ENCODE peak calls at places on chromosome 9, in five cellular contexts. N is tibial nerve, J is K562, W is A549, U is transverse colon. D is an unnamed sample. For H3K4me1, the result is how much of the 10 kb centered on the place peaks cover.

GRCh38 chr9:130213898-130214761 is 41.9 kb downstream of the NCS1 start:
- DNase-seq in N (no peak), J (peak), W (no peak), U (no peak), D (no peak)

GRCh38 chr9:13857521-13857920 is 456.4 kb downstream of the NFIB start:
- DNase-seq in N (no peak), J (no peak), W (no peak), U (no peak), D (no peak)

GRCh38 chr9:4566806-4567205 is 76.5 kb downstream of the SLC1A1 start:
- DNase-seq in N (no peak), J (no peak), W (no peak), U (no peak), D (no peak)

GRCh38 chr9:105901514-105902109 is 207.3 kb downstream of the TMEM38B start:
- DNase-seq in N (no peak), J (peak), W (peak), U (no peak), D (peak)

GRCh38 chr9:70868044-70868443 is 253.4 kb downstream of the TRPM3 start:
- DNase-seq in N (no peak), J (no peak), W (no peak), U (no peak), D (no peak)

GRCh38 chr9:128124873-128125574 is 2.5 kb downstream of the PTGES2 start:
- DNase-seq in N (peak), J (peak), W (peak), U (peak), D (peak)

GRCh38 chr9:7879551-7880245 is 80.1 kb upstream of the DMAC1 start:
- DNase-seq in N (no peak), J (no peak), W (no peak), U (no peak), D (no peak)

GRCh38 chr9:27194401-27195091 is 85.5 kb downstream of the TEK start:
- DNase-seq in N (no peak), J (no peak), W (peak), U (no peak), D (no peak)

GRCh38 chr9:118829334-118829733 is 539.9 kb downstream of the BRINP1 start:
- DNase-seq in N (no peak), J (no peak), W (no peak), U (no peak), D (no peak)

GRCh38 chr9:16458696-16459420 is 411.6 kb downstream of the BNC2 start:
- DNase-seq in N (no peak), J (no peak), W (no peak), U (no peak), D (no peak)

GRCh38 chr9:113992994-113993393 is 85.1 kb downstream of the AMBP start:
- DNase-seq in N (no peak), J (no peak), W (no peak), U (no peak), D (no peak)

GRCh38 chr9:108921200-108921599 is 12.7 kb downstream of the ELP1 start:
- DNase-seq in N (no peak), J (no peak), W (no peak), U (no peak), D (no peak)

GRCh38 chr9:137453643-137454081 is 5.5 kb downstream of the NSMF start:
- DNase-seq in N (peak), J (peak), W (peak), U (peak), D (peak)

GRCh38 chr9:87766697-87767096 is 40.8 kb downstream of the CTSL start:
- DNase-seq in N (no peak), J (peak), W (no peak), U (no peak), D (no peak)

GRCh38 chr9:116713266-116713665 is 26.2 kb downstream of the TRIM32 start:
- DNase-seq in N (no peak), J (no peak), W (no peak), U (no peak), D (no peak)

GRCh38 chr9:136511670-136512592 is 29.1 kb upstream of the SEC16A start:
- DNase-seq in N (no peak), J (peak), W (no peak), U (no peak), D (peak)

GRCh38 chr9:114410910-114411309 is 23.1 kb upstream of the AKNA start:
- DNase-seq in N (no peak), J (no peak), W (no peak), U (no peak), D (no peak)

GRCh38 chr9:115135786-115136185 is 17.8 kb upstream of the TNC start:
- DNase-seq in N (no peak), J (no peak), W (no peak), U (no peak), D (no peak)

GRCh38 chr9:79759460-79759859 is 187.7 kb downstream of the TLE4 start:
- DNase-seq in N (no peak), J (no peak), W (no peak), U (no peak), D (no peak)

GRCh38 chr9:79757074-79757473 is 185.3 kb downstream of the TLE4 start:
- DNase-seq in N (no peak), J (no peak), W (no peak), U (no peak), D (no peak)

GRCh38 chr9:79757906-79758669 is 186.3 kb downstream of the TLE4 start:
- DNase-seq in N (no peak), J (no peak), W (no peak), U (no peak), D (no peak)

DNA sequence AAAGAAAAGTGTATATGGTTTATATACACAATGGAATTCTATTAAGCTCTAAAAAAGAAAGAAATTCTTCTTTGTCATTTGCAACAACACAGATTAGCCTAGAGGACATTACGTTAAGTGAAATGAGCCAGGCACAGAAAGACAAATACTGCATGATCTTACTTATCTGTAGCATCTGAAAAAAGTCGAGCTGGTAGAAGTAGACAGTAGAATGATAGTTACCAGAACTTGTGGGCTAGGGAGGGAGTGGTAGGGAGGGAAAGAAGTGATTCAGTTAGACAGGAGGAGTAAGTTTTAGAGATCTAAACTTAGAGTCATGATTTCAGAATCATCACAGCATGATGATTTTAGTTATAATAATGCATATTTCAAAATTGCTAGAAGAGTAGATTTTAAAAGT is 184.6 kb downstream of the TLE4 start:
- DNase-seq in N (no peak), J (no peak), W (no peak), U (no peak), D (no peak)
- TF ChIP-seq EP300 in N (no peak), J (no peak), W (no peak), U (no peak), D (no peak)

GRCh38 chr9:125648294-125648693 is 58.7 kb downstream of the MAPKAP1 start:
- DNase-seq in N (no peak), J (no peak), W (no peak), U (no peak), D (no peak)
- H3K4me1 ChIP-seq in N (under half), J (under half), W (under half), U (under half), D (under half)

DNA sequence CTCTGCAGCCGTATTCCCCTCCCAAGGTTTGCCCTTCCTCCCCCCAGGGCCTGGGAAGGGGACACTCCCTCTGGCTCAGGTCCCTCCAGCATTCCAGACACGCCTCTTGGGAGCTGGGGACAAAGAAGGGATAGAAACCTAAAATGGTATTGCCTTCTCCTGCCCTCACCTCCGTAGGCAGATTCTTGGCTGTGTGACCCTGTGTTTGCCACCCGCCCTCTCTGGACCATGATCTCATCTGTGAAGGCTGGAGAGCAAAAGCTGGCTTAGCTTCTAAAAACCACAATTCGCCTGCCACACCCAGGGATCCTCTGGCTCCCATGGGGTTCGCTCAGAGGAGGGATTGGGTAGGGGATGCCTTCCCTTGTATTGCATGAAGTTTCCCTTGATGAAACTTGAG is 7.7 kb downstream of the AQP3 start:
- DNase-seq in N (no peak), J (no peak), W (no peak), U (no peak), D (no peak)
- TF ChIP-seq EP300 in N (no peak), J (no peak), W (no peak), U (no peak), D (no peak)

DNA sequence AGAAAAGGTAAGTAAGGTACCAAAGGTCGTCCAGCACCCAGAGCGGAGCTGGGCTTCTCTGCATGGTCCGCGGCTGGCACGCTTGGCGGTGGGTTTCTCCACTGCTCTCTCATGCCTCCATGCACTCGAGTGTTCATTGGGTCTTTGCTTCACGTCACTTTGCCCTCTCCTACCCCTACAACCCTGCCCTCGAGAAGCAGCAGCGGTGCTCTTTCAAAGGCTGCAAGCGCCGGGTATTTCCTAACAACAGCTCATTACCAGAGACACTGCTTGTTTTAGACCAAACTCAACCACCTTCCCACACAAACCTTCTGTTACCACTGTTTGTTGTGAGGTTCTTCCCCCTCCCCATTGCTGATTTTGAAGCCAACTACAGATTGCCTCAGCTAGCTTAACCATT is 21.5 kb upstream of the ZBTB34 start:
- DNase-seq in N (no peak), J (no peak), W (no peak), U (no peak), D (no peak)
- H3K4me1 ChIP-seq in N (under half), J (under half), W (under half), U (under half), D (under half)

DNA sequence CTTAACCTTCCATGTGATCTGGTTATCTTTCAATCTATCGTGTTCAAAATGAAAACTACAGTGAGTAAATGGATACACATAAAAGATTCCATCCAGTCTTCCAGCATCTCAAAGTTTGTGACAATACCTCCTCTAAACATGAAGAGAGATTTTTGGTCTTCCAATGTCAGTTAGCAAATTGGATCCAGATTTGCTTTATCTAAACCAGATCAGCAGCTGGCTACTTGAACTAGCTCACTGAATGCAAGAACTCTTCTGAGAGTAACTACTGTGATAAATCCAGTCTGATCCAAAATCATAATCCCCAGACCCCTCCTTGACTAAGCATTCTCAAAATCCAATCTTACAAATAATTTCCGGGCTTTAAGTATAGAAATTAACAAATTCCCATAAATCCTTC is 2177.9 kb upstream of the C9orf72 start:
- DNase-seq in N (no peak), J (no peak), W (no peak), U (no peak), D (no peak)
- TF ChIP-seq EP300 in N (no peak), J (no peak), W (no peak), U (no peak), D (no peak)